ENCODE peak calls at places on chromosomes 3 and 15, in ten cellular contexts. One of them, this sample, is unnamed.

GRCh38 chr3:24390169-24390821 is 104.4 kb downstream of the THRB start:
- DNase-seq in GM13977: no peak
- DNase-seq in adrenal gland: no peak
- DNase-seq in uterus: no peak
- DNase-seq in hepatocyte: no peak
- DNase-seq in lower lobe of right lung: no peak
- DNase-seq in PC-3: no peak
- DNase-seq in A549: no peak
- DNase-seq in B cell: no peak
- DNase-seq in heart left ventricle: no peak
- DNase-seq in this sample: no peak

GRCh38 chr3:60887574-60887973 is 363.7 kb downstream of the FHIT start:
- DNase-seq in GM13977: no peak
- DNase-seq in adrenal gland: no peak
- DNase-seq in uterus: no peak
- DNase-seq in hepatocyte: no peak
- DNase-seq in lower lobe of right lung: no peak
- DNase-seq in PC-3: no peak
- DNase-seq in A549: no peak
- DNase-seq in B cell: no peak
- DNase-seq in heart left ventricle: no peak
- DNase-seq in this sample: no peak

GRCh38 chr3:127002195-127003174 is 19.6 kb downstream of the PLXNA1 start:
- DNase-seq in GM13977: no peak
- DNase-seq in adrenal gland: peak
- DNase-seq in uterus: peak
- DNase-seq in hepatocyte: peak
- DNase-seq in lower lobe of right lung: peak
- DNase-seq in PC-3: no peak
- DNase-seq in A549: no peak
- DNase-seq in B cell: no peak
- DNase-seq in heart left ventricle: peak
- DNase-seq in this sample: peak

GRCh38 chr3:20080956-20081554 is 40.8 kb downstream of the KAT2B start:
- DNase-seq in GM13977: no peak
- DNase-seq in adrenal gland: peak
- DNase-seq in uterus: peak
- DNase-seq in hepatocyte: peak
- DNase-seq in lower lobe of right lung: peak
- DNase-seq in PC-3: peak
- DNase-seq in A549: peak
- DNase-seq in B cell: no peak
- DNase-seq in heart left ventricle: peak
- DNase-seq in this sample: peak

GRCh38 chr3:128456776-128457715 is 9.6 kb downstream of the DNAJB8 start:
- DNase-seq in GM13977: no peak
- DNase-seq in adrenal gland: no peak
- DNase-seq in uterus: no peak
- DNase-seq in hepatocyte: no peak
- DNase-seq in lower lobe of right lung: no peak
- DNase-seq in PC-3: no peak
- DNase-seq in A549: no peak
- DNase-seq in B cell: no peak
- DNase-seq in heart left ventricle: no peak
- DNase-seq in this sample: no peak

GRCh38 chr3:173983353-173983752 is 585.8 kb downstream of the NLGN1 start:
- DNase-seq in GM13977: no peak
- DNase-seq in adrenal gland: no peak
- DNase-seq in uterus: no peak
- DNase-seq in hepatocyte: no peak
- DNase-seq in lower lobe of right lung: no peak
- DNase-seq in PC-3: no peak
- DNase-seq in A549: no peak
- DNase-seq in B cell: no peak
- DNase-seq in heart left ventricle: no peak
- DNase-seq in this sample: no peak

GRCh38 chr15:101332061-101332467 is 37.0 kb upstream of the SNRPA1 start:
- DNase-seq in GM13977: no peak
- DNase-seq in adrenal gland: no peak
- DNase-seq in uterus: no peak
- DNase-seq in hepatocyte: no peak
- DNase-seq in lower lobe of right lung: no peak
- DNase-seq in PC-3: no peak
- DNase-seq in A549: no peak
- DNase-seq in B cell: no peak
- DNase-seq in heart left ventricle: no peak
- DNase-seq in this sample: no peak

GRCh38 chr3:73611176-73611575 is 13.6 kb downstream of the PDZRN3 start:
- DNase-seq in GM13977: no peak
- DNase-seq in adrenal gland: no peak
- DNase-seq in uterus: no peak
- DNase-seq in hepatocyte: no peak
- DNase-seq in lower lobe of right lung: no peak
- DNase-seq in PC-3: no peak
- DNase-seq in A549: no peak
- DNase-seq in B cell: no peak
- DNase-seq in heart left ventricle: no peak
- DNase-seq in this sample: peak

GRCh38 chr15:74730619-74731316 is 5.4 kb upstream of the CYP1A1 start:
- DNase-seq in GM13977: no peak
- DNase-seq in adrenal gland: no peak
- DNase-seq in uterus: no peak
- DNase-seq in hepatocyte: peak
- DNase-seq in lower lobe of right lung: no peak
- DNase-seq in PC-3: no peak
- DNase-seq in A549: no peak
- DNase-seq in B cell: peak
- DNase-seq in heart left ventricle: no peak
- DNase-seq in this sample: no peak

GRCh38 chr3:172359231-172359630 is 89.0 kb downstream of the GHSR start:
- DNase-seq in GM13977: no peak
- DNase-seq in adrenal gland: no peak
- DNase-seq in uterus: no peak
- DNase-seq in hepatocyte: no peak
- DNase-seq in lower lobe of right lung: no peak
- DNase-seq in PC-3: no peak
- DNase-seq in A549: no peak
- DNase-seq in B cell: no peak
- DNase-seq in heart left ventricle: no peak
- DNase-seq in this sample: no peak

GRCh38 chr3:139319428-139320402 is 24.1 kb upstream of the MRPS22 start:
- DNase-seq in GM13977: no peak
- DNase-seq in adrenal gland: no peak
- DNase-seq in uterus: no peak
- DNase-seq in hepatocyte: no peak
- DNase-seq in lower lobe of right lung: no peak
- DNase-seq in PC-3: no peak
- DNase-seq in A549: peak
- DNase-seq in B cell: no peak
- DNase-seq in heart left ventricle: no peak
- DNase-seq in this sample: peak

GRCh38 chr15:100030586-100031249 is 297.5 kb upstream of the LYSMD4 start:
- DNase-seq in GM13977: no peak
- DNase-seq in adrenal gland: no peak
- DNase-seq in uterus: no peak
- DNase-seq in hepatocyte: no peak
- DNase-seq in lower lobe of right lung: no peak
- DNase-seq in PC-3: peak
- DNase-seq in A549: no peak
- DNase-seq in B cell: no peak
- DNase-seq in heart left ventricle: no peak
- DNase-seq in this sample: peak

GRCh38 chr3:23112491-23112890 is 90.6 kb upstream of the UBE2E2 start:
- DNase-seq in GM13977: no peak
- DNase-seq in adrenal gland: no peak
- DNase-seq in uterus: no peak
- DNase-seq in hepatocyte: no peak
- DNase-seq in lower lobe of right lung: peak
- DNase-seq in PC-3: peak
- DNase-seq in A549: no peak
- DNase-seq in B cell: no peak
- DNase-seq in heart left ventricle: no peak
- DNase-seq in this sample: no peak

GRCh38 chr3:42192334-42193200 is 73.4 kb downstream of the CCK start:
- DNase-seq in GM13977: no peak
- DNase-seq in adrenal gland: no peak
- DNase-seq in uterus: no peak
- DNase-seq in hepatocyte: no peak
- DNase-seq in lower lobe of right lung: no peak
- DNase-seq in PC-3: no peak
- DNase-seq in A549: no peak
- DNase-seq in B cell: no peak
- DNase-seq in heart left ventricle: no peak
- DNase-seq in this sample: peak

GRCh38 chr3:42191443-42191747 is 74.6 kb downstream of the CCK start:
- DNase-seq in GM13977: no peak
- DNase-seq in adrenal gland: no peak
- DNase-seq in uterus: no peak
- DNase-seq in hepatocyte: no peak
- DNase-seq in lower lobe of right lung: no peak
- DNase-seq in PC-3: no peak
- DNase-seq in A549: no peak
- DNase-seq in B cell: no peak
- DNase-seq in heart left ventricle: no peak
- DNase-seq in this sample: no peak

GRCh38 chr3:42189071-42189470 is 76.9 kb downstream of the CCK start:
- DNase-seq in GM13977: no peak
- DNase-seq in adrenal gland: no peak
- DNase-seq in uterus: no peak
- DNase-seq in hepatocyte: no peak
- DNase-seq in lower lobe of right lung: no peak
- DNase-seq in PC-3: no peak
- DNase-seq in A549: no peak
- DNase-seq in B cell: no peak
- DNase-seq in heart left ventricle: peak
- DNase-seq in this sample: no peak

GRCh38 chr3:42189746-42190145 is 76.2 kb downstream of the CCK start:
- DNase-seq in GM13977: no peak
- DNase-seq in adrenal gland: no peak
- DNase-seq in uterus: no peak
- DNase-seq in hepatocyte: no peak
- DNase-seq in lower lobe of right lung: no peak
- DNase-seq in PC-3: no peak
- DNase-seq in A549: no peak
- DNase-seq in B cell: no peak
- DNase-seq in heart left ventricle: no peak
- DNase-seq in this sample: no peak

GRCh38 chr3:42190701-42191442 is 75.1 kb downstream of the CCK start:
- DNase-seq in GM13977: peak
- DNase-seq in adrenal gland: peak
- DNase-seq in uterus: peak
- DNase-seq in hepatocyte: peak
- DNase-seq in lower lobe of right lung: peak
- DNase-seq in PC-3: peak
- DNase-seq in A549: peak
- DNase-seq in B cell: peak
- DNase-seq in heart left ventricle: peak
- DNase-seq in this sample: peak
- TF ChIP-seq CTCF in GM13977: peak
- TF ChIP-seq CTCF in adrenal gland: peak
- TF ChIP-seq CTCF in uterus: peak
- TF ChIP-seq CTCF in hepatocyte: peak
- TF ChIP-seq CTCF in lower lobe of right lung: peak
- TF ChIP-seq CTCF in PC-3: peak
- TF ChIP-seq CTCF in A549: peak
- TF ChIP-seq CTCF in B cell: peak
- TF ChIP-seq CTCF in heart left ventricle: peak
- TF ChIP-seq CTCF in this sample: peak

GRCh38 chr3:148950806-148951205 is 40.5 kb upstream of the GYG1 start:
- DNase-seq in GM13977: no peak
- DNase-seq in adrenal gland: no peak
- DNase-seq in uterus: no peak
- DNase-seq in hepatocyte: no peak
- DNase-seq in lower lobe of right lung: no peak
- DNase-seq in PC-3: peak
- DNase-seq in A549: peak
- DNase-seq in B cell: no peak
- DNase-seq in heart left ventricle: no peak
- DNase-seq in this sample: no peak
- TF ChIP-seq CTCF in GM13977: peak
- TF ChIP-seq CTCF in adrenal gland: no peak
- TF ChIP-seq CTCF in uterus: no peak
- TF ChIP-seq CTCF in hepatocyte: peak
- TF ChIP-seq CTCF in lower lobe of right lung: no peak
- TF ChIP-seq CTCF in PC-3: peak
- TF ChIP-seq CTCF in A549: no peak
- TF ChIP-seq CTCF in B cell: no peak
- TF ChIP-seq CTCF in heart left ventricle: no peak
- TF ChIP-seq CTCF in this sample: peak

DNA sequence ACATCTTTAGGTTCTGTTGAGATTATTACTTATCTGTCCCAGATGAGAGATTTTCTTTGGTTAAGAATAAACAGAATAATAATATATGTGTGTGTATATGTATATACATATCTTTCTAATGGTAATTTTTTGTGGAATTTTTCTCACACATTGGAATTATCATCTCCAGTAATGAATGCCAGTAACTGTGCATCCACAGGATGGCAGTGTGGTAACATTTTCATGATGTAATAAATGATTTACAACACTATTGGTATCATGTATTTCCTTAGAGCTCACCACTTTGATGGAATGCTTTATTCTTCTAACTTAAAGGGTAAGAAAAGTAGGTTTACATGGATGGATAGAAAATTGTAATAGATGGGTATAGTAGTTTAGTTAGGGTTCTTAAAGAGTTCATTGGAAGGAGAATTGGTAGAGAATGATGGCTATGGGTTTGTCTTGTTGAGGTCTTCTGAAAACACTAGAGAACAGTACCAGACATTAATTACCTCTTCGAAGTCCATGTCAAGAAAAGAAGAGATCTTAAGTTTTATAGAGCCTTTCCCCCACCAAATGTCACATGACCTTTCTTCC is 78.1 kb downstream of the STT3B start:
- DNase-seq in GM13977: no peak
- DNase-seq in adrenal gland: no peak
- DNase-seq in uterus: no peak
- DNase-seq in hepatocyte: peak
- DNase-seq in lower lobe of right lung: no peak
- DNase-seq in PC-3: peak
- DNase-seq in A549: peak
- DNase-seq in B cell: no peak
- DNase-seq in heart left ventricle: no peak
- DNase-seq in this sample: peak
- TF ChIP-seq CTCF in GM13977: peak
- TF ChIP-seq CTCF in adrenal gland: peak
- TF ChIP-seq CTCF in uterus: peak
- TF ChIP-seq CTCF in hepatocyte: peak
- TF ChIP-seq CTCF in lower lobe of right lung: peak
- TF ChIP-seq CTCF in PC-3: peak
- TF ChIP-seq CTCF in A549: peak
- TF ChIP-seq CTCF in B cell: peak
- TF ChIP-seq CTCF in heart left ventricle: peak
- TF ChIP-seq CTCF in this sample: peak

DNA sequence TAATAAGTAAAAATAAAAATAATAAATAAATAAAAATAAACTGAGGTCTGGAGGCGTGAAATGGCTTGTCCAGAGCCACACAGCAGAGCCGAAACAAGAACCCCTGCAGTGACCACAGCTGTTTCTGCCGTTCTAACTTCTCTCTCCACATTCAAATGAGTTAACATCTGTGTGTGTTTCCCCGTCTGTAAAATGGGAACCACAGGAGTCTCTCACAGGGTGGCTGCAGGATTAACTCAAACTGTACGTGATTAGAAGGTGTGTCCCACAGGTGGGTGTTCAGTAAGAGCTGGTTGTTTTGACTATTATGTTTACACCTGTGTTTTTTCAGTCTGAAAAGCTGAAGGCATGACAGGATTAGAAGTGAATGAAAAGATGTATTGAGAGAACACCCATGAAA is 27.0 kb upstream of the MUC4 start:
- DNase-seq in GM13977: peak
- DNase-seq in adrenal gland: no peak
- DNase-seq in uterus: no peak
- DNase-seq in hepatocyte: no peak
- DNase-seq in lower lobe of right lung: no peak
- DNase-seq in PC-3: no peak
- DNase-seq in A549: no peak
- DNase-seq in B cell: no peak
- DNase-seq in heart left ventricle: no peak
- DNase-seq in this sample: no peak
- TF ChIP-seq CTCF in GM13977: no peak
- TF ChIP-seq CTCF in adrenal gland: no peak
- TF ChIP-seq CTCF in uterus: no peak
- TF ChIP-seq CTCF in hepatocyte: no peak
- TF ChIP-seq CTCF in lower lobe of right lung: no peak
- TF ChIP-seq CTCF in PC-3: no peak
- TF ChIP-seq CTCF in A549: no peak
- TF ChIP-seq CTCF in B cell: no peak
- TF ChIP-seq CTCF in heart left ventricle: no peak
- TF ChIP-seq CTCF in this sample: no peak